ENCODE peak calls at places on chromosome 10, in five cellular contexts. E, I, A, G and N are unnamed samples. For H3K4me1 and H3K9me3, the result is how much of the 10 kb centered on the place peaks cover.

GRCh38 chr10:71666607-71667373 is 52.8 kb downstream of the C10orf105 start:
- DNase-seq in E (no peak), I (no peak), A (no peak), G (no peak), N (no peak)

GRCh38 chr10:4294996-4295792 is 510.2 kb upstream of the KLF6 start:
- DNase-seq in E (no peak), I (no peak), A (no peak), G (no peak), N (peak)

GRCh38 chr10:76973515-76974289 is 663.9 kb downstream of the KCNMA1 start:
- DNase-seq in E (no peak), I (no peak), A (no peak), G (no peak), N (no peak)

GRCh38 chr10:14567421-14567820 is 207.3 kb downstream of the FAM107B start:
- DNase-seq in E (no peak), I (no peak), A (no peak), G (no peak), N (no peak)

GRCh38 chr10:124092270-124093075 is 925 bp downstream of the CHST15 start:
- DNase-seq in E (peak), I (no peak), A (no peak), G (no peak), N (no peak)

GRCh38 chr10:34403512-34403911 is 411.6 kb downstream of the PARD3 start:
- DNase-seq in E (no peak), I (no peak), A (no peak), G (no peak), N (no peak)

GRCh38 chr10:103241262-103242011 is 4.2 kb upstream of the RPEL1 start:
- DNase-seq in E (peak), I (peak), A (no peak), G (peak), N (no peak)

GRCh38 chr10:15868006-15868405 is 7.7 kb upstream of the MINDY3 start:
- DNase-seq in E (no peak), I (no peak), A (no peak), G (no peak), N (no peak)

GRCh38 chr10:74953214-74953613 is 126.8 kb downstream of the KAT6B start:
- DNase-seq in E (no peak), I (no peak), A (no peak), G (no peak), N (no peak)

GRCh38 chr10:77377034-77377433 is 260.6 kb downstream of the KCNMA1 start:
- DNase-seq in E (no peak), I (no peak), A (no peak), G (no peak), N (no peak)

GRCh38 chr10:100184426-100185219 is 1.2 kb downstream of the ERLIN1 start:
- DNase-seq in E (no peak), I (no peak), A (no peak), G (peak), N (no peak)

GRCh38 chr10:119207713-119208552 is 562 bp downstream of the GRK5 start:
- DNase-seq in E (peak), I (no peak), A (peak), G (no peak), N (no peak)

GRCh38 chr10:99623919-99624318 is 3.7 kb upstream of the SLC25A28 start:
- DNase-seq in E (no peak), I (no peak), A (no peak), G (no peak), N (no peak)

DNA sequence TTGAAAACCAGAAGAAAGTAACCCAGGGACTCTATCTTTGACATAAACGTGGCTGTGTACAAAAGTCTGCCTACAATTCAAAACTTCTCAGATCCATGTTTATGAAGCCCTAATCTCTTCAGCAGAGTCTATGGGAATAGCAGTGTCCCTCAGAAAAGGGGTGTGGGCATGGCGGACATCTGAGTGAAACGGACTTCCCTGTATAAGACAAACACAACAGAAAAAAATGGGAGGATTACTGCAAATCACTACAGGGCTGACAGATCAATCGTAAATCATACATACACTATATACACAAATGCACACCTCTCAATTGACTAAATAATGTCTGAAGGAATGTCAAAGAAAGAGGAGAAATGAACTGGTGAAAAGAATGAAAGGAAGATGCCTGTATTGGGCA is 114.0 kb downstream of the ATE1 start:
- DNase-seq in E (no peak), I (no peak), A (no peak), G (no peak), N (no peak)
- H3K4me1 ChIP-seq in E (under half), I (under half), A (under half), G (under half), N (under half)

GRCh38 chr10:59456199-59456598 is 93.8 kb upstream of the FAM13C start:
- DNase-seq in E (no peak), I (no peak), A (no peak), G (no peak), N (no peak)
- TF ChIP-seq POLR2AphosphoS5 in E (no peak), I (no peak), A (no peak), G (no peak), N (no peak)

DNA sequence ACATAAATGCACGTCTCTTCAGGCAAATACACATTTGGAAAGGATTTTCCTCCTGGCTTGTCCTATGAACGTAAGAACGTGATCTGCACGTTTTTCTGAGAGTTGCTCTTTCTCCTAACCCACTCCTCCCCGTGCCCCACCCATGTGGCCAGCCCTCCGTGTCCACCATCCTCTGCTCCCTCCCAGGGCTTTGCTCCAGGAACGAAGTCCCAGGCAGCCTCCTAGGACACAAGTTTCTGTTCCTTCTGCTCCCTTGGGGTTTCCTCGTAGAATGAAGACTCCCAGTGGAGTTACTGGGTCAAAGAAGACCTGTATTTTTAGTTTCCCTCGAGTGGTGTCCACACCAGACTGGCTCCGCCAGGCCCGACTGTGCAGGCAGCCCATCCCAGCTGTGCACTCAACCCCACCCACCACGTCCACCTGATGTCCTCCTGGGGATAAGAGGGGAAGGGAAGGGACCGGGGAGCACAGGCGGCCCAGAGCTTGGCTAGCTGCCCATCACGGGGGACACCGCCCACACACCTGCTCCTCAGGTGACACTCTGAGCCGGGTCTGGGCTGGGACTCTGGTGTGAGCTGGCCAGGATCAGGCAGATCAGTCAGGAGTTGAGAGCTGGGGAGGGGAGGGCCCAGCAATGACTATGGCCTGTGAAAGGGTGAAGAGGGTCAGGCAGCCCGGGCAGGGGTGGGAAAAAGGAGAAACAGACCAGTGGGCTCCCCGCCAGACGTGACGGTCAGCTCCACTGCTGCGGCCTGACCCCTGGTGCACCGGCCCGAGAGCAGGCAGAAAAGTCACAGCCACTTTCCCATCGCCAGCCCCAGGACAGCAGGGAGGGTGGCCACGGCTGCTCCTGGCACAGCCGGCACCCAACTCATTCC is 54.3 kb upstream of the PPP2R2D start:
- DNase-seq in E (no peak), I (peak), A (no peak), G (no peak), N (no peak)
- H3K9me3 ChIP-seq in E (under half), I (under half), A (under half), G (under half), N (under half)

DNA sequence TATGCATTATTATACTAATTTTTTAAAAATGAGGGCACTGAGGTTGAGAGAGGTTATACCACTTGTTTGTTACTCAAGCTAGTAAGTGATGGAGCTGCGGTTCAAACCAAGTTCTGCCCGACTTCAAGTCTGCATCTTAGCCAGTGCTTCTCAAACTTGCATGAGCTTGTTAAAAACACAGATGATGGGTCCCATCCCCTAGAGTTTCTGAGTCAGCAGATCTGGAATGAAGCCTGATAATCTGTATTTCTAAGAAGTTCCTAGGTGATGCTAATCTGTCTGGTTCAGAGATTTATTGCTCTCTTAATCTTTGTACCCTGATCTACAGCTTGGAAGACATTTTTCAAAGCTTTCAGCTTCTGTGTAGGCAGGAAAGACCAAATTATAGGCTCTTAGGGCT is 67.7 kb upstream of the CC2D2B start:
- DNase-seq in E (no peak), I (no peak), A (no peak), G (no peak), N (no peak)
- H3K4me1 ChIP-seq in E (under half), I (under half), A (under half), G (under half), N (under half)

GRCh38 chr10:5413012-5413938 is 918 bp downstream of the NET1 start:
- DNase-seq in E (no peak), I (no peak), A (no peak), G (no peak), N (no peak)

GRCh38 chr10:5411941-5412276 is 448 bp upstream of the NET1 start:
- DNase-seq in E (no peak), I (no peak), A (no peak), G (no peak), N (no peak)

GRCh38 chr10:5416981-5417380 is 4.6 kb downstream of the NET1 start:
- DNase-seq in E (no peak), I (no peak), A (no peak), G (no peak), N (peak)

GRCh38 chr10:5406918-5407317 is 2.3 kb upstream of the TUBAL3 start:
- DNase-seq in E (no peak), I (no peak), A (no peak), G (no peak), N (no peak)

DNA sequence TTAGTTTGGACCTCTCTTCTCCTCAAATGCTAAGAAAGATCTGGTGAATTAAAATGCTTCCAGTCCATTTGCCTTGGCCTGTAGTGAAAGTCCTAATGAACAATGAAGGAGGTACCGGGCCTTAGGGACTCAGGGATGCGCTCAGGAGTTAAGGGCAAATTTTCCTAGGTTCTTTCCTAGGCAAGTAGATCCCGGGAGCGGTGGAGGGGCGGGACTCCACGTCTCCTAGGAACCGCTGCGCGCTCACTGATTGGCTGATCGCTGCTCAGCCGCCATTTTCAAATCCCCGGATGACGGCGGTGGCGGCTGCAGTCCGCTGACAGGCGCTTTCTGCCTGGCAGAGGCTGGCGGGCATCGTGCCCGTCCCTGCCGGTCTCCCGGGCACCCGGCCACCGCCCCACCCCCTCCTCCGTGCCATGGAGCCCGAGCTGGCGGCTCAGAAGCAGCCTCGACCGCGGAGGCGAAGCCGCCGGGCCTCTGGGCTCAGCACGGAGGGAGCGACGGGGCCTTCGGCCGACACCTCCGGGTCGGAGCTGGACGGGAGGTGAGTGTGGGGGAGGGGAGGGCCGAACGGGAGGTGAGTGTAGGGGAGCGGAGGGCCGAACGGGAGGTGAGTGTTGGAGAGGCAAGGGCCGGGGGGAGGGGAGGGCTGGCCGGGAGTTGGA is at the start of gene NET1:
- DNase-seq in E (peak), I (peak), A (no peak), G (peak), N (peak)
- TF ChIP-seq POLR2AphosphoS5 in E (peak), I (no peak), A (peak), G (peak), N (peak)

DNA sequence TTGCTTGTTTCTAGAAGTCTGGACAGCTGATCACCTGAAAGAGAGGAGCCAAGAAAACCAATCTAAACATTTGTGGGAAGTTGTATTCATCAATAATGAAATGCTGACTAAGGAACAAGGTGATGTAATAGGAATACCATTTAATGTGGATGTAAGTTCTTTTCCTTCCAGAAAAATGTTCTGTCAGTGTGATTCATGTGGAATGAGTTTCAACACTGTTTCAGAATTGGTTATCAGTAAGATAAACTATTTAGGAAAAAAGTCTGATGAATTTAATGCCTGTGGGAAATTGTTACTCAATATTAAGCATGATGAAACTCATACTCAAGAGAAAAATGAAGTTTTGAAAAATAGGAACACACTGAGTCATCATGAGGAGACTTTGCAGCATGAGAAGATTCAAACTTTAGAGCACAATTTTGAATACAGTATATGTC is 39.8 kb upstream of the ZNF37A start:
- DNase-seq in E (no peak), I (no peak), A (no peak), G (no peak), N (no peak)
- H3K9me3 ChIP-seq in E (under half), I (half or more), A (under half), G (under half), N (under half)

DNA sequence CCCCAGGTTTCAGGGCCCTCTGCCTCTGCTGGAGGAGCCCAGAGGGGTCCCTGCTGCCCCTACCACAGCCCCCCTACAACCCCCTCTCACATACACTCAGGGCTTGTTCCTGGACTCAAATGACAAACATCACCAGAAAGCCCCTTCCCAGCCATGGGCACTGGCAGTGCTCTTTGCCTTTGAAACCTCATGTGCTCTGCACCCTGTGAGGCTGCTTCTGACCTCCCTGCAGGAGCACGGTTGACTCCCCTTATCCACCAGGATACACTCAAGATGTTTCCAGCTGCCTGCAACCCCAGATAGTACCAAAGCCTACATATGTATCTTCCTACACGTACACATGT is 3.5 kb upstream of the ADIRF start:
- DNase-seq in E (no peak), I (no peak), A (peak), G (no peak), N (peak)
- H3K4me1 ChIP-seq in E (half or more), I (under half), A (half or more), G (half or more), N (half or more)